ENCODE peak calls at places on chromosome 12, in six cellular contexts. O, T, Q, K, P and M are unnamed samples.

GRCh38 chr12:51953011-51953568 is 1.6 kb downstream of the ACVR1B start:
- DNase-seq in P (no peak), T (peak; percentile 67), K (no peak), O (no peak), Q (no peak), M (no peak)

GRCh38 chr12:7107181-7108041 is 1.6 kb downstream of the C1RL start:
- DNase-seq in K (no peak), O (peak; percentile 41), P (no peak), T (no peak), Q (no peak), M (no peak)

GRCh38 chr12:113719911-113720591 is 246.1 kb downstream of the RBM19 start:
- DNase-seq in P (no peak), O (no peak), T (no peak), Q (no peak), K (no peak), M (no peak)

GRCh38 chr12:117072736-117073475 is 26.3 kb downstream of the TESC start:
- DNase-seq in O (no peak), K (no peak), T (no peak), P (no peak), Q (no peak), M (no peak)

GRCh38 chr12:16670456-16671050 is 64.6 kb upstream of the LMO3 start:
- DNase-seq in P (no peak), O (no peak), K (no peak), Q (no peak), T (no peak), M (no peak)

GRCh38 chr12:128795530-128796361 is 28.0 kb downstream of the SLC15A4 start:
- DNase-seq in Q (no peak), K (no peak), P (no peak), O (no peak), T (no peak), M (no peak)

GRCh38 chr12:118357327-118358007 is 15.2 kb downstream of the TAOK3 start:
- DNase-seq in O (peak; percentile 71), T (peak; percentile 81), K (peak; percentile 74), Q (no peak), P (no peak), M (no peak)

GRCh38 chr12:2940564-2940963 is 18.6 kb upstream of the TEAD4 start:
- DNase-seq in K (no peak), P (no peak), O (no peak), T (no peak), Q (no peak), M (no peak)

GRCh38 chr12:62917066-62917465 is 17.9 kb downstream of the PPM1H start:
- DNase-seq in P (no peak), K (no peak), T (no peak), O (no peak), Q (no peak), M (no peak)

GRCh38 chr12:63319936-63320633 is 169.1 kb upstream of the AVPR1A start:
- DNase-seq in O (peak; percentile 34), P (no peak), T (no peak), K (peak; percentile 60), Q (no peak), M (no peak)

GRCh38 chr12:87117516-87117915 is 861.3 kb upstream of the MGAT4C start:
- DNase-seq in O (no peak), K (no peak), Q (no peak), P (no peak), T (no peak), M (no peak)

GRCh38 chr12:51548241-51548640 is 42.8 kb upstream of the SCN8A start:
- DNase-seq in O (no peak), T (peak; percentile 59), Q (no peak), P (peak; percentile 67), K (no peak), M (no peak)

GRCh38 chr12:83796527-83796926 is 1109.8 kb downstream of the TMTC2 start:
- DNase-seq in T (no peak), Q (no peak), K (no peak), O (no peak), P (peak; percentile 5), M (no peak)

GRCh38 chr12:80936642-80937390 is 918 bp downstream of the LIN7A start:
- DNase-seq in P (peak; percentile 75), O (peak; percentile 28), Q (peak; percentile 77), K (peak; percentile 23), T (peak; percentile 86), M (peak; percentile 88)

GRCh38 chr12:121013715-121014114 is 2.6 kb downstream of the C12orf43 start:
- DNase-seq in K (no peak), P (no peak), Q (no peak), O (no peak), T (no peak), M (no peak)
- TF ChIP-seq CTCF in K (no peak), P (no peak), Q (peak; percentile 18), O (peak; percentile 3), T (no peak), M (no peak)

GRCh38 chr12:109625131-109625559 is 51.6 kb downstream of the MVK start:
- DNase-seq in K (peak; percentile 42), Q (no peak), T (no peak), P (no peak), O (peak; percentile 44), M (no peak)
- TF ChIP-seq CTCF in K (peak; percentile 47), Q (no peak), T (no peak), P (no peak), O (peak; percentile 25), M (no peak)

GRCh38 chr12:54282949-54283593 is 2.5 kb downstream of the HNRNPA1 start:
- DNase-seq in K (no peak), T (no peak), Q (peak; percentile 36), P (no peak), O (no peak), M (no peak)

GRCh38 chr12:54287316-54288157 is 7.0 kb downstream of the HNRNPA1 start:
- DNase-seq in K (no peak), Q (no peak), O (no peak), T (no peak), P (no peak), M (no peak)

GRCh38 chr12:54286042-54286931 is 5.8 kb downstream of the HNRNPA1 start:
- DNase-seq in P (peak; percentile 77), O (no peak), T (no peak), Q (no peak), K (no peak), M (no peak)

GRCh38 chr12:54280401-54281260 is at the start of gene HNRNPA1:
- DNase-seq in Q (peak; percentile 90), T (peak; percentile 99), K (peak; percentile 100), P (peak; percentile 99), O (peak; percentile 100), M (peak; percentile 98)

GRCh38 chr12:54285150-54286041 is 4.9 kb downstream of the HNRNPA1 start:
- DNase-seq in T (no peak), O (no peak), Q (no peak), K (no peak), P (no peak), M (no peak)
- TF ChIP-seq CTCF in T (no peak), O (peak; percentile 47), Q (no peak), K (peak; percentile 29), P (peak; percentile 35), M (peak; percentile 47)

DNA sequence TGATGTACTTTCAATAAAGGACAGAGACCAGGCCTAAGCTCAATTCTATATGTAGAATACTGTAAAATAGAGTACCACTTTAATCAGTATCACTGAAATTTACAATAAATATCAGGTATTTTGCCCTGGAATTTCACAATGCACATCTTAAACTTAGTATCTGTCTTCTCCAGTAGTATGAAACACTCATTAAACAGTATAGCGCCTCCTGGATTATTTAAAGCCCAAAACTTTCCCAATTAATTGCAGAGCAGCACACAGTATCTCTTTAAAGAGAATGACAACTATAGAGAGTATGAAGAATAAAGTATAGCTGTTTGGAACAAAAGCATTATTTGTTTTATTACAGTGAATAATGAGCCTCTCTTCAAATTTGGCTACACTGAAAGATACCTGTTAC is 80.2 kb downstream of the BHLHE41 start:
- DNase-seq in T (no peak), O (no peak), Q (no peak), K (no peak), P (no peak), M (no peak)
- TF ChIP-seq CTCF in T (no peak), O (no peak), Q (no peak), K (no peak), P (no peak), M (no peak)

GRCh38 chr12:57126561-57126960 is 1.7 kb upstream of the LRP1 start:
- DNase-seq in T (no peak), O (no peak), Q (no peak), P (no peak), K (no peak), M (no peak)
- TF ChIP-seq CTCF in T (no peak), O (no peak), Q (no peak), P (no peak), K (no peak), M (no peak)

GRCh38 chr12:13024151-13024946 is 19.8 kb upstream of the FAM234B start:
- DNase-seq in P (no peak), O (peak; percentile 75), Q (no peak), K (peak; percentile 71), T (no peak), M (no peak)
- TF ChIP-seq CTCF in P (peak; percentile 46), O (peak; percentile 64), Q (peak; percentile 35), K (peak; percentile 69), T (no peak), M (peak; percentile 59)

DNA sequence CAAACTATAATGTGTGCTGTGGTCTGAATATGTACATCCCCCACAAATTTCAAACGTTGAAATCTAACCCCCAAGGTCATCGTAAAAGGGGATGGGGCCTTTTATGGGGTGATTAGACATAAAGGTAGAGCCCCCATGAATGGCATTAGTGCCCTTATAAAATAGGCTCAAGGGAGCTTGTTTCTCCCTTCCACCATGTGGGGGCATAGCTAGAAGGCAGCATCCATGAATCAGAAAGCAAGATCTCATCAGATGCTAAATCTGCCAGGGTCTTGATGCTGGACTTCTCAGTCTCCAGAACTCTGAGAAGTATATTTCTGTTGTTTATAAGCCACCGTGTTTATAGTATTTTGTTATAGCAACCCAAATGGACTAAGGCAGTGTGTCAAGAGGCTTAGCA is 33.4 kb upstream of the IGF1 start:
- DNase-seq in O (peak; percentile 26), K (no peak), T (no peak), Q (no peak), P (no peak), M (no peak)
- TF ChIP-seq CTCF in O (peak; percentile 43), K (peak; percentile 31), T (no peak), Q (no peak), P (no peak), M (peak; percentile 23)

DNA sequence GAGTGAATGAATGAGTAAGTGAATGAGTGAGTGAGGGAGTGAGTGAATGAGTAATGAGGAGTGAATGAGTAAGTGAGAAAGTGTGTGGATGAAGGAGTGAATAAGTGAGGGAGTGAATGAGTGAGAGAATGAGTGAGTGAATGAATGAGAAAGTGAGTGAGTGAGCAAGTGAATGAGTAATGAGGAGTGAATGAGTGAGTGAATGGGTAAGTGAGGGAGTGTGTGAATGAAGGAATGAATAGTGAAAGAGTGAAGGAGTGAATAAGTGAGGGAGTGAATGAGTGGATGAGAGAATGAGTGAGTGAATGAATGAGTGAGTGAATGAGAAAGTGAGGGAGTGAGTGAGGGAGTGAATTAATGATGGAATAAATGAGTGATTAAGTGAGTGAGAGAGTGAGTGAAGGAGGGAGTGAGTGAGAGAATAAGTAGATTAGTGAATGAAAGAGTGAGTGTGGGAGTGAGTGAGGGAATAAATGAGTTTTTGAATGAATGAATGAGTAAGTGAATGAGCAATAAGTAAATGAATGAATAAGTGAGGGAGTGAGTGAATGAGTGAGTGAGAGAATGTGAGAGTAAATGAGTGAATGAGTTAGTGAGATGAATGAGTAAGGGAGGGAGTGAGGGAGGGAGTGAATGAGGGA is 364.5 kb downstream of the ADGRD1 start:
- DNase-seq in T (no peak), K (no peak), P (no peak), O (no peak), Q (no peak), M (no peak)
- TF ChIP-seq CTCF in T (no peak), K (no peak), P (no peak), O (no peak), Q (no peak), M (no peak)